ENCODE peak calls at places on chromosomes 7 and 10, in nine cellular contexts. One of them, this sample, is unnamed.

GRCh38 chr7:42237891-42238531 is 1.0 kb upstream of the GLI3 start:
- DNase-seq in nephron progenitor cell: peak; percentile 85
- DNase-seq in T-helper 17 cell: no peak
- DNase-seq in T-helper 2 cell: peak; percentile 5
- DNase-seq in astrocyte: peak; percentile 54
- DNase-seq in ureter: peak; percentile 80
- DNase-seq in A549: no peak
- DNase-seq in activated CD8-positive, alpha-beta memory T cell treated with anti-CD3 and anti-CD28 coated beads for 24 hours: no peak
- DNase-seq in non-pigmented ciliary epithelial cell: no peak
- DNase-seq in this sample: no peak

GRCh38 chr10:5283305-5284158 is 81.2 kb upstream of the UCN3 start:
- DNase-seq in nephron progenitor cell: peak; percentile 46
- DNase-seq in T-helper 17 cell: peak; percentile 36
- DNase-seq in T-helper 2 cell: peak; percentile 72
- DNase-seq in astrocyte: peak; percentile 13
- DNase-seq in ureter: peak; percentile 64
- DNase-seq in A549: peak; percentile 60
- DNase-seq in activated CD8-positive, alpha-beta memory T cell treated with anti-CD3 and anti-CD28 coated beads for 24 hours: no peak
- DNase-seq in non-pigmented ciliary epithelial cell: no peak
- DNase-seq in this sample: peak; percentile 76

GRCh38 chr10:110505130-110505815 is 7.6 kb downstream of the DUSP5 start:
- DNase-seq in nephron progenitor cell: no peak
- DNase-seq in T-helper 17 cell: no peak
- DNase-seq in T-helper 2 cell: no peak
- DNase-seq in astrocyte: no peak
- DNase-seq in ureter: no peak
- DNase-seq in A549: no peak
- DNase-seq in activated CD8-positive, alpha-beta memory T cell treated with anti-CD3 and anti-CD28 coated beads for 24 hours: no peak
- DNase-seq in non-pigmented ciliary epithelial cell: no peak
- DNase-seq in this sample: no peak

GRCh38 chr10:119701861-119702260 is 24.0 kb upstream of the INPP5F start:
- DNase-seq in nephron progenitor cell: no peak
- DNase-seq in T-helper 17 cell: no peak
- DNase-seq in T-helper 2 cell: no peak
- DNase-seq in astrocyte: peak; percentile 48
- DNase-seq in ureter: no peak
- DNase-seq in A549: no peak
- DNase-seq in activated CD8-positive, alpha-beta memory T cell treated with anti-CD3 and anti-CD28 coated beads for 24 hours: no peak
- DNase-seq in non-pigmented ciliary epithelial cell: no peak
- DNase-seq in this sample: no peak

GRCh38 chr10:35890061-35890969 is 248.2 kb upstream of the FZD8 start:
- DNase-seq in nephron progenitor cell: peak; percentile 11
- DNase-seq in T-helper 17 cell: no peak
- DNase-seq in T-helper 2 cell: no peak
- DNase-seq in astrocyte: no peak
- DNase-seq in ureter: no peak
- DNase-seq in A549: no peak
- DNase-seq in activated CD8-positive, alpha-beta memory T cell treated with anti-CD3 and anti-CD28 coated beads for 24 hours: no peak
- DNase-seq in non-pigmented ciliary epithelial cell: no peak
- DNase-seq in this sample: no peak

GRCh38 chr10:69375307-69376151 is 41.2 kb downstream of the TACR2 start:
- DNase-seq in nephron progenitor cell: peak; percentile 55
- DNase-seq in T-helper 17 cell: no peak
- DNase-seq in T-helper 2 cell: no peak
- DNase-seq in astrocyte: no peak
- DNase-seq in ureter: no peak
- DNase-seq in A549: no peak
- DNase-seq in activated CD8-positive, alpha-beta memory T cell treated with anti-CD3 and anti-CD28 coated beads for 24 hours: no peak
- DNase-seq in non-pigmented ciliary epithelial cell: no peak
- DNase-seq in this sample: no peak

GRCh38 chr10:57960406-57960805 is 307.3 kb downstream of the IPMK start:
- DNase-seq in nephron progenitor cell: no peak
- DNase-seq in T-helper 17 cell: no peak
- DNase-seq in T-helper 2 cell: no peak
- DNase-seq in astrocyte: no peak
- DNase-seq in ureter: no peak
- DNase-seq in A549: no peak
- DNase-seq in activated CD8-positive, alpha-beta memory T cell treated with anti-CD3 and anti-CD28 coated beads for 24 hours: no peak
- DNase-seq in non-pigmented ciliary epithelial cell: no peak
- DNase-seq in this sample: no peak

GRCh38 chr7:140036224-140036651 is 26.5 kb downstream of the PARP12 start:
- DNase-seq in nephron progenitor cell: no peak
- DNase-seq in T-helper 17 cell: no peak
- DNase-seq in T-helper 2 cell: peak; percentile 49
- DNase-seq in astrocyte: peak; percentile 31
- DNase-seq in ureter: no peak
- DNase-seq in A549: no peak
- DNase-seq in activated CD8-positive, alpha-beta memory T cell treated with anti-CD3 and anti-CD28 coated beads for 24 hours: no peak
- DNase-seq in non-pigmented ciliary epithelial cell: no peak
- DNase-seq in this sample: no peak

GRCh38 chr7:2982831-2983230 is 60.8 kb downstream of the CARD11 start:
- DNase-seq in nephron progenitor cell: no peak
- DNase-seq in T-helper 17 cell: peak; percentile 38
- DNase-seq in T-helper 2 cell: peak; percentile 85
- DNase-seq in astrocyte: no peak
- DNase-seq in ureter: no peak
- DNase-seq in A549: no peak
- DNase-seq in activated CD8-positive, alpha-beta memory T cell treated with anti-CD3 and anti-CD28 coated beads for 24 hours: peak; percentile 79
- DNase-seq in non-pigmented ciliary epithelial cell: no peak
- DNase-seq in this sample: no peak

GRCh38 chr10:85611093-85611740 is 755.4 kb downstream of the GRID1 start:
- DNase-seq in nephron progenitor cell: no peak
- DNase-seq in T-helper 17 cell: no peak
- DNase-seq in T-helper 2 cell: no peak
- DNase-seq in astrocyte: no peak
- DNase-seq in ureter: peak; percentile 9
- DNase-seq in A549: no peak
- DNase-seq in activated CD8-positive, alpha-beta memory T cell treated with anti-CD3 and anti-CD28 coated beads for 24 hours: peak; percentile 38
- DNase-seq in non-pigmented ciliary epithelial cell: no peak
- DNase-seq in this sample: no peak

GRCh38 chr7:2864999-2865670 is 21.0 kb upstream of the GNA12 start:
- DNase-seq in nephron progenitor cell: peak; percentile 82
- DNase-seq in T-helper 17 cell: peak; percentile 66
- DNase-seq in T-helper 2 cell: peak; percentile 74
- DNase-seq in astrocyte: peak; percentile 36
- DNase-seq in ureter: peak; percentile 72
- DNase-seq in A549: peak; percentile 78
- DNase-seq in activated CD8-positive, alpha-beta memory T cell treated with anti-CD3 and anti-CD28 coated beads for 24 hours: peak; percentile 92
- DNase-seq in non-pigmented ciliary epithelial cell: no peak
- DNase-seq in this sample: peak; percentile 76

GRCh38 chr10:91672021-91672608 is 39.2 kb upstream of the PPP1R3C start:
- DNase-seq in nephron progenitor cell: peak; percentile 62
- DNase-seq in T-helper 17 cell: no peak
- DNase-seq in T-helper 2 cell: peak; percentile 65
- DNase-seq in astrocyte: peak; percentile 71
- DNase-seq in ureter: no peak
- DNase-seq in A549: no peak
- DNase-seq in activated CD8-positive, alpha-beta memory T cell treated with anti-CD3 and anti-CD28 coated beads for 24 hours: no peak
- DNase-seq in non-pigmented ciliary epithelial cell: peak; percentile 44
- DNase-seq in this sample: no peak

GRCh38 chr7:124908258-124908657 is 21.4 kb downstream of the POT1 start:
- DNase-seq in nephron progenitor cell: no peak
- DNase-seq in T-helper 17 cell: no peak
- DNase-seq in T-helper 2 cell: no peak
- DNase-seq in astrocyte: peak; percentile 44
- DNase-seq in ureter: no peak
- DNase-seq in A549: no peak
- DNase-seq in activated CD8-positive, alpha-beta memory T cell treated with anti-CD3 and anti-CD28 coated beads for 24 hours: no peak
- DNase-seq in non-pigmented ciliary epithelial cell: no peak
- DNase-seq in this sample: no peak

GRCh38 chr10:86938260-86938659 is 19.2 kb downstream of the MMRN2 start:
- DNase-seq in nephron progenitor cell: no peak
- DNase-seq in T-helper 17 cell: no peak
- DNase-seq in T-helper 2 cell: no peak
- DNase-seq in astrocyte: no peak
- DNase-seq in ureter: no peak
- DNase-seq in A549: no peak
- DNase-seq in activated CD8-positive, alpha-beta memory T cell treated with anti-CD3 and anti-CD28 coated beads for 24 hours: no peak
- DNase-seq in non-pigmented ciliary epithelial cell: no peak
- DNase-seq in this sample: no peak

GRCh38 chr10:71231196-71231595 is 18.8 kb downstream of the UNC5B start:
- DNase-seq in nephron progenitor cell: no peak
- DNase-seq in T-helper 17 cell: no peak
- DNase-seq in T-helper 2 cell: no peak
- DNase-seq in astrocyte: no peak
- DNase-seq in ureter: no peak
- DNase-seq in A549: no peak
- DNase-seq in activated CD8-positive, alpha-beta memory T cell treated with anti-CD3 and anti-CD28 coated beads for 24 hours: no peak
- DNase-seq in non-pigmented ciliary epithelial cell: no peak
- DNase-seq in this sample: no peak

GRCh38 chr7:49308787-49309186 is 384.4 kb downstream of the CDC14C start:
- DNase-seq in nephron progenitor cell: no peak
- DNase-seq in T-helper 17 cell: no peak
- DNase-seq in T-helper 2 cell: no peak
- DNase-seq in astrocyte: no peak
- DNase-seq in ureter: no peak
- DNase-seq in A549: no peak
- DNase-seq in activated CD8-positive, alpha-beta memory T cell treated with anti-CD3 and anti-CD28 coated beads for 24 hours: no peak
- DNase-seq in non-pigmented ciliary epithelial cell: no peak
- DNase-seq in this sample: no peak

GRCh38 chr7:116546916-116547315 is 22.1 kb downstream of the CAV1 start:
- DNase-seq in nephron progenitor cell: no peak
- DNase-seq in T-helper 17 cell: no peak
- DNase-seq in T-helper 2 cell: no peak
- DNase-seq in astrocyte: no peak
- DNase-seq in ureter: no peak
- DNase-seq in A549: no peak
- DNase-seq in activated CD8-positive, alpha-beta memory T cell treated with anti-CD3 and anti-CD28 coated beads for 24 hours: no peak
- DNase-seq in non-pigmented ciliary epithelial cell: no peak
- DNase-seq in this sample: no peak

GRCh38 chr10:88039496-88040200 is 176.2 kb downstream of the PTEN start:
- DNase-seq in nephron progenitor cell: no peak
- DNase-seq in T-helper 17 cell: no peak
- DNase-seq in T-helper 2 cell: no peak
- DNase-seq in astrocyte: peak; percentile 68
- DNase-seq in ureter: no peak
- DNase-seq in A549: no peak
- DNase-seq in activated CD8-positive, alpha-beta memory T cell treated with anti-CD3 and anti-CD28 coated beads for 24 hours: no peak
- DNase-seq in non-pigmented ciliary epithelial cell: no peak
- DNase-seq in this sample: no peak

GRCh38 chr7:24812313-24812945 is 55.2 kb upstream of the GSDME start:
- DNase-seq in nephron progenitor cell: peak; percentile 67
- DNase-seq in T-helper 17 cell: peak; percentile 34
- DNase-seq in T-helper 2 cell: peak; percentile 29
- DNase-seq in astrocyte: no peak
- DNase-seq in ureter: peak; percentile 63
- DNase-seq in A549: peak; percentile 50
- DNase-seq in activated CD8-positive, alpha-beta memory T cell treated with anti-CD3 and anti-CD28 coated beads for 24 hours: peak; percentile 78
- DNase-seq in non-pigmented ciliary epithelial cell: no peak
- DNase-seq in this sample: peak; percentile 66

GRCh38 chr10:133151528-133151927 is 8.5 kb upstream of the KNDC1 start:
- DNase-seq in nephron progenitor cell: no peak
- DNase-seq in T-helper 17 cell: no peak
- DNase-seq in T-helper 2 cell: no peak
- DNase-seq in astrocyte: no peak
- DNase-seq in ureter: no peak
- DNase-seq in A549: no peak
- DNase-seq in activated CD8-positive, alpha-beta memory T cell treated with anti-CD3 and anti-CD28 coated beads for 24 hours: no peak
- DNase-seq in non-pigmented ciliary epithelial cell: no peak
- DNase-seq in this sample: no peak

GRCh38 chr7:108132551-108133265 is 2.5 kb upstream of the LAMB4 start:
- DNase-seq in nephron progenitor cell: no peak
- DNase-seq in T-helper 17 cell: no peak
- DNase-seq in T-helper 2 cell: no peak
- DNase-seq in astrocyte: peak; percentile 66
- DNase-seq in ureter: no peak
- DNase-seq in A549: no peak
- DNase-seq in activated CD8-positive, alpha-beta memory T cell treated with anti-CD3 and anti-CD28 coated beads for 24 hours: no peak
- DNase-seq in non-pigmented ciliary epithelial cell: peak; percentile 31
- DNase-seq in this sample: no peak

GRCh38 chr7:46565257-46565656 is 644.2 kb upstream of the IGFBP3 start:
- DNase-seq in nephron progenitor cell: no peak
- DNase-seq in T-helper 17 cell: no peak
- DNase-seq in T-helper 2 cell: no peak
- DNase-seq in astrocyte: no peak
- DNase-seq in ureter: no peak
- DNase-seq in A549: no peak
- DNase-seq in activated CD8-positive, alpha-beta memory T cell treated with anti-CD3 and anti-CD28 coated beads for 24 hours: no peak
- DNase-seq in non-pigmented ciliary epithelial cell: no peak
- DNase-seq in this sample: no peak

GRCh38 chr10:88989824-88990527 is 622 bp upstream of the FAS start:
- DNase-seq in nephron progenitor cell: no peak
- DNase-seq in T-helper 17 cell: no peak
- DNase-seq in T-helper 2 cell: no peak
- DNase-seq in astrocyte: peak; percentile 71
- DNase-seq in ureter: peak; percentile 58
- DNase-seq in A549: no peak
- DNase-seq in activated CD8-positive, alpha-beta memory T cell treated with anti-CD3 and anti-CD28 coated beads for 24 hours: no peak
- DNase-seq in non-pigmented ciliary epithelial cell: no peak
- DNase-seq in this sample: peak; percentile 26

GRCh38 chr7:157907998-157908782 is 571.4 kb downstream of the DNAJB6 start:
- DNase-seq in nephron progenitor cell: no peak
- DNase-seq in T-helper 17 cell: no peak
- DNase-seq in T-helper 2 cell: no peak
- DNase-seq in astrocyte: no peak
- DNase-seq in ureter: no peak
- DNase-seq in A549: no peak
- DNase-seq in activated CD8-positive, alpha-beta memory T cell treated with anti-CD3 and anti-CD28 coated beads for 24 hours: no peak
- DNase-seq in non-pigmented ciliary epithelial cell: no peak
- DNase-seq in this sample: no peak

GRCh38 chr7:151394076-151395035 is 15.5 kb downstream of the WDR86 start:
- DNase-seq in nephron progenitor cell: no peak
- DNase-seq in T-helper 17 cell: no peak
- DNase-seq in T-helper 2 cell: no peak
- DNase-seq in astrocyte: no peak
- DNase-seq in ureter: no peak
- DNase-seq in A549: no peak
- DNase-seq in activated CD8-positive, alpha-beta memory T cell treated with anti-CD3 and anti-CD28 coated beads for 24 hours: no peak
- DNase-seq in non-pigmented ciliary epithelial cell: no peak
- DNase-seq in this sample: no peak

GRCh38 chr10:116849271-116850057 is at the start of gene ENO4:
- DNase-seq in nephron progenitor cell: peak; percentile 90
- DNase-seq in T-helper 17 cell: no peak
- DNase-seq in T-helper 2 cell: peak; percentile 61
- DNase-seq in astrocyte: peak; percentile 76
- DNase-seq in ureter: peak; percentile 89
- DNase-seq in A549: peak; percentile 89
- DNase-seq in activated CD8-positive, alpha-beta memory T cell treated with anti-CD3 and anti-CD28 coated beads for 24 hours: no peak
- DNase-seq in non-pigmented ciliary epithelial cell: peak; percentile 35
- DNase-seq in this sample: peak; percentile 85

GRCh38 chr7:67821116-67821515 is 824.5 kb downstream of the TYW1 start:
- DNase-seq in nephron progenitor cell: no peak
- DNase-seq in T-helper 17 cell: no peak
- DNase-seq in T-helper 2 cell: no peak
- DNase-seq in astrocyte: no peak
- DNase-seq in ureter: no peak
- DNase-seq in A549: no peak
- DNase-seq in activated CD8-positive, alpha-beta memory T cell treated with anti-CD3 and anti-CD28 coated beads for 24 hours: no peak
- DNase-seq in non-pigmented ciliary epithelial cell: no peak
- DNase-seq in this sample: no peak

GRCh38 chr10:131559450-131559911 is 248.0 kb upstream of the TCERG1L start:
- DNase-seq in nephron progenitor cell: no peak
- DNase-seq in T-helper 17 cell: no peak
- DNase-seq in T-helper 2 cell: no peak
- DNase-seq in astrocyte: no peak
- DNase-seq in ureter: peak; percentile 23
- DNase-seq in A549: no peak
- DNase-seq in activated CD8-positive, alpha-beta memory T cell treated with anti-CD3 and anti-CD28 coated beads for 24 hours: peak; percentile 37
- DNase-seq in non-pigmented ciliary epithelial cell: no peak
- DNase-seq in this sample: no peak

GRCh38 chr7:67525588-67525987 is 529.0 kb downstream of the TYW1 start:
- DNase-seq in nephron progenitor cell: no peak
- DNase-seq in T-helper 17 cell: no peak
- DNase-seq in T-helper 2 cell: no peak
- DNase-seq in astrocyte: no peak
- DNase-seq in ureter: no peak
- DNase-seq in A549: no peak
- DNase-seq in activated CD8-positive, alpha-beta memory T cell treated with anti-CD3 and anti-CD28 coated beads for 24 hours: no peak
- DNase-seq in non-pigmented ciliary epithelial cell: no peak
- DNase-seq in this sample: no peak

GRCh38 chr7:110179037-110179436 is 911.9 kb upstream of the LRRN3 start:
- DNase-seq in nephron progenitor cell: no peak
- DNase-seq in T-helper 17 cell: no peak
- DNase-seq in T-helper 2 cell: no peak
- DNase-seq in astrocyte: no peak
- DNase-seq in ureter: no peak
- DNase-seq in A549: no peak
- DNase-seq in activated CD8-positive, alpha-beta memory T cell treated with anti-CD3 and anti-CD28 coated beads for 24 hours: no peak
- DNase-seq in non-pigmented ciliary epithelial cell: no peak
- DNase-seq in this sample: no peak

GRCh38 chr7:68760556-68760955 is 837.7 kb upstream of the AUTS2 start:
- DNase-seq in nephron progenitor cell: no peak
- DNase-seq in T-helper 17 cell: no peak
- DNase-seq in T-helper 2 cell: no peak
- DNase-seq in astrocyte: peak; percentile 25
- DNase-seq in ureter: no peak
- DNase-seq in A549: no peak
- DNase-seq in activated CD8-positive, alpha-beta memory T cell treated with anti-CD3 and anti-CD28 coated beads for 24 hours: no peak
- DNase-seq in non-pigmented ciliary epithelial cell: no peak
- DNase-seq in this sample: no peak